ENCODE peak calls at places on chromosomes 12 and 14, in ten cellular contexts. Q is smooth muscle cell of the brain vasculature; G is ovary; I is lung; B is Caki2; X is NCI-H1105 treated with DMSO at 0.1 percent for 48 hours; A is activated CD8-positive, alpha-beta memory T cell treated with anti-CD3 and anti-CD28 coated beads for 48 hours; W is substantia nigra; T is fibroblast of mammary gland; J is lower lobe of right lung. O is an unnamed sample.
A peak's percentile ranks its signal among the peaks of the same experiment; 100 is the strongest.

GRCh38 chr14:95046711-95047681 is 110.3 kb downstream of the DICER1 start:
- DNase-seq in J (no peak), T (no peak), B (no peak), I (no peak), X (no peak), G (no peak), A (no peak), Q (peak; percentile 12), W (no peak), O (no peak)

GRCh38 chr14:39365354-39365753 is 66.9 kb downstream of the FBXO33 start:
- DNase-seq in B (no peak), T (no peak), X (no peak), G (no peak), J (no peak), I (no peak), W (no peak), Q (no peak), A (no peak), O (no peak)

GRCh38 chr14:98704441-98704840 is 567.6 kb downstream of the BCL11B start:
- DNase-seq in Q (no peak), J (no peak), W (no peak), A (no peak), T (no peak), B (no peak), G (no peak), X (no peak), I (no peak), O (no peak)

GRCh38 chr14:92103363-92103762 is 3.0 kb downstream of the ATXN3 start:
- DNase-seq in W (no peak), J (no peak), I (no peak), Q (no peak), T (no peak), A (no peak), G (no peak), X (no peak), B (no peak), O (no peak)

GRCh38 chr14:74048291-74048690 is 29.1 kb downstream of the BBOF1 start:
- DNase-seq in B (peak; percentile 63), Q (no peak), G (no peak), A (no peak), J (no peak), I (no peak), T (no peak), X (no peak), W (no peak), O (no peak)

GRCh38 chr14:19918553-19919264 is 1.7 kb upstream of the OR4K5 start:
- DNase-seq in W (no peak), B (no peak), I (no peak), Q (no peak), G (no peak), T (no peak), J (no peak), A (no peak), X (no peak), O (no peak)

GRCh38 chr14:54568821-54569591 is 2.1 kb downstream of the SAMD4A start:
- DNase-seq in G (no peak), T (peak; percentile 42), W (no peak), X (no peak), B (no peak), I (no peak), A (no peak), J (no peak), Q (no peak), O (peak; percentile 79)

GRCh38 chr12:51051787-51052186 is 3.7 kb downstream of the LETMD1 start:
- DNase-seq in A (no peak), I (no peak), T (no peak), B (no peak), W (no peak), J (no peak), G (no peak), Q (no peak), X (no peak), O (no peak)

GRCh38 chr12:77189463-77189862 is 124.1 kb upstream of the E2F7 start:
- DNase-seq in X (no peak), I (no peak), W (no peak), J (no peak), T (peak; percentile 90), G (no peak), A (no peak), B (no peak), Q (peak; percentile 26), O (no peak)

GRCh38 chr14:94128216-94128839 is 1.1 kb downstream of the IFI27L2 start:
- DNase-seq in J (no peak), G (no peak), Q (no peak), I (no peak), A (no peak), T (no peak), W (no peak), B (no peak), X (no peak), O (no peak)

GRCh38 chr12:102009796-102010195 is 52.0 kb downstream of the WASHC3 start:
- DNase-seq in B (no peak), X (no peak), G (no peak), J (no peak), A (no peak), W (no peak), T (no peak), Q (no peak), I (no peak), O (no peak)

GRCh38 chr12:118544569-118544968 is 168.2 kb downstream of the SUDS3 start:
- DNase-seq in W (no peak), B (peak; percentile 86), T (peak; percentile 25), G (no peak), I (no peak), A (no peak), J (no peak), X (no peak), Q (no peak), O (no peak)

GRCh38 chr12:123807670-123808069 is 45.6 kb downstream of the DNAH10 start:
- DNase-seq in J (no peak), A (no peak), G (no peak), B (no peak), T (no peak), I (no peak), X (no peak), W (no peak), Q (no peak), O (no peak)

GRCh38 chr14:94850332-94851211 is 80.7 kb upstream of the GSC start:
- DNase-seq in W (no peak), Q (no peak), I (peak; percentile 32), A (no peak), J (no peak), T (no peak), X (peak; percentile 86), B (no peak), G (peak; percentile 24), O (no peak)

GRCh38 chr14:67331368-67332125 is 28.1 kb downstream of the ATP6V1D start:
- DNase-seq in J (no peak), W (no peak), G (no peak), A (no peak), Q (no peak), T (no peak), B (no peak), X (no peak), I (no peak), O (no peak)

O was measured in aorta.